ENCODE peak calls at places on chromosome 5, in nine cellular contexts. I is fibroblast of pulmonary artery, H is body of pancreas, K is GM13976, S is PC-3, U is sigmoid colon, N is mesothelial cell of epicardium, J is endothelial cell, T is mammary epithelial cell. E is an unnamed sample.

GRCh38 chr5:155085282-155085990 is 71.9 kb downstream of the KIF4B start:
- DNase-seq in I (no peak), H (no peak), K (no peak), S (peak), U (no peak), N (peak), J (no peak), T (peak), E (no peak)

GRCh38 chr5:113806823-113807222 is 293.3 kb downstream of the YTHDC2 start:
- DNase-seq in I (peak), H (no peak), K (no peak), S (no peak), U (no peak), N (no peak), J (no peak), T (peak), E (no peak)

GRCh38 chr5:67238191-67238590 is 41.6 kb upstream of the CD180 start:
- DNase-seq in I (no peak), H (no peak), K (no peak), S (peak), U (peak), N (no peak), J (no peak), T (no peak), E (no peak)

GRCh38 chr5:79728396-79728795 is 38.8 kb downstream of the CMYA5 start:
- DNase-seq in I (no peak), H (no peak), K (no peak), S (peak), U (no peak), N (no peak), J (no peak), T (peak), E (no peak)

GRCh38 chr5:90916947-90917800 is 358.6 kb downstream of the ADGRV1 start:
- DNase-seq in I (no peak), H (no peak), K (no peak), S (no peak), U (no peak), N (no peak), J (no peak), T (no peak), E (no peak)

GRCh38 chr5:135460246-135461033 is 8.3 kb upstream of the TIFAB start:
- DNase-seq in I (no peak), H (no peak), K (no peak), S (no peak), U (peak), N (no peak), J (no peak), T (no peak), E (no peak)

GRCh38 chr5:96175090-96175489 is 213.4 kb upstream of the ELL2 start:
- DNase-seq in I (peak), H (no peak), K (no peak), S (peak), U (no peak), N (no peak), J (no peak), T (peak), E (peak)

GRCh38 chr5:21209404-21209803 is 1221.4 kb upstream of the CDH18 start:
- DNase-seq in I (no peak), H (no peak), K (no peak), S (no peak), U (no peak), N (no peak), J (no peak), T (no peak), E (no peak)

GRCh38 chr5:10552183-10553143 is 11.4 kb upstream of the ANKRD33B start:
- DNase-seq in I (no peak), H (no peak), K (peak), S (peak), U (peak), N (no peak), J (no peak), T (no peak), E (peak)

GRCh38 chr5:140113180-140113698 is 670 bp upstream of the PURA start:
- DNase-seq in I (no peak), H (no peak), K (peak), S (no peak), U (peak), N (peak), J (peak), T (no peak), E (no peak)

GRCh38 chr5:140114341-140115185 is 654 bp downstream of the PURA start:
- DNase-seq in I (peak), H (peak), K (peak), S (peak), U (peak), N (peak), J (peak), T (peak), E (peak)

GRCh38 chr5:140115186-140115500 is 1.2 kb downstream of the PURA start:
- DNase-seq in I (no peak), H (no peak), K (no peak), S (no peak), U (no peak), N (no peak), J (no peak), T (no peak), E (no peak)

GRCh38 chr5:140112685-140113179 is 1.2 kb upstream of the PURA start:
- DNase-seq in I (peak), H (no peak), K (peak), S (no peak), U (no peak), N (no peak), J (peak), T (no peak), E (no peak)

GRCh38 chr5:140113699-140114263 is at the start of gene PURA:
- DNase-seq in I (peak), H (peak), K (peak), S (peak), U (peak), N (peak), J (peak), T (peak), E (peak)
- TF ChIP-seq CTCF in I (no peak), H (peak), K (peak), S (no peak), U (no peak), N (no peak), J (no peak), T (no peak), E (peak)

GRCh38 chr5:73727470-73727869 is 101.5 kb downstream of the ARHGEF28 start:
- DNase-seq in I (no peak), H (no peak), K (no peak), S (no peak), U (no peak), N (no peak), J (no peak), T (no peak), E (no peak)

GRCh38 chr5:73726071-73726470 is 100.1 kb downstream of the ARHGEF28 start:
- DNase-seq in I (no peak), H (no peak), K (no peak), S (no peak), U (no peak), N (no peak), J (no peak), T (no peak), E (no peak)

GRCh38 chr5:73726606-73727231 is 100.7 kb downstream of the ARHGEF28 start:
- DNase-seq in I (no peak), H (no peak), K (no peak), S (no peak), U (no peak), N (no peak), J (no peak), T (no peak), E (no peak)

GRCh38 chr5:73728493-73729273 is 102.7 kb downstream of the ARHGEF28 start:
- DNase-seq in I (no peak), H (peak), K (no peak), S (no peak), U (no peak), N (no peak), J (no peak), T (no peak), E (no peak)

GRCh38 chr5:73729329-73729728 is 103.3 kb downstream of the ARHGEF28 start:
- DNase-seq in I (no peak), H (peak), K (no peak), S (peak), U (no peak), N (no peak), J (no peak), T (no peak), E (no peak)
- TF ChIP-seq CTCF in I (no peak), H (peak), K (no peak), S (no peak), U (no peak), N (no peak), J (no peak), T (no peak), E (no peak)

GRCh38 chr5:136998864-136999263 is 500.3 kb downstream of the SPOCK1 start:
- DNase-seq in I (no peak), H (no peak), K (no peak), S (no peak), U (no peak), N (no peak), J (no peak), T (no peak), E (no peak)
- TF ChIP-seq CTCF in I (no peak), H (no peak), K (no peak), S (no peak), U (no peak), N (no peak), J (no peak), T (no peak), E (no peak)

GRCh38 chr5:110716247-110717245 is 9.9 kb downstream of the TMEM232 start:
- DNase-seq in I (no peak), H (no peak), K (no peak), S (no peak), U (no peak), N (no peak), J (no peak), T (no peak), E (no peak)
- TF ChIP-seq CTCF in I (no peak), H (no peak), K (no peak), S (peak), U (no peak), N (no peak), J (no peak), T (no peak), E (no peak)

GRCh38 chr5:16127865-16128544 is 51.6 kb downstream of the MARCHF11 start:
- DNase-seq in I (no peak), H (no peak), K (no peak), S (no peak), U (no peak), N (no peak), J (no peak), T (no peak), E (no peak)

GRCh38 chr5:16134204-16134603 is 45.4 kb downstream of the MARCHF11 start:
- DNase-seq in I (no peak), H (no peak), K (no peak), S (no peak), U (no peak), N (no peak), J (no peak), T (no peak), E (no peak)

GRCh38 chr5:16131878-16132277 is 47.7 kb downstream of the MARCHF11 start:
- DNase-seq in I (no peak), H (no peak), K (no peak), S (no peak), U (no peak), N (no peak), J (no peak), T (no peak), E (no peak)

DNA sequence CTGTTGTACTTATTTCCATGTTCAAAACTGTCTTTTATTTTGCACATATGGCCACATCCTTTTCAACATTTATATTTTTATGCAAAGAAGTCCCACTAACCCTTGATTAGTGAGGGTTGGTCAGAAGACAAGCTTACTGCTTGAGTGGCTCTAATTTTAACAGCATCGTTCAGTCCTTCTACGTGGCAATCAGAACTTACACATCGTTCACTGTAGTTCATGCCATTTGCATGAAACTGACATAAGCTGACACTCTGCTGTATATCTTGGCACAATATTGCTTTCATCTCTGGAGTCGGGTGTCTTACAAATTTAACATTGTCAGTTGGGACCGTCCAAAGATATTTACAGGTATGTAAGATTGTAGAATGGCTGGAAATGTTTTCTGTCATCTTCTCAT is 50.6 kb downstream of the MARCHF11 start:
- DNase-seq in I (no peak), H (no peak), K (no peak), S (no peak), U (no peak), N (no peak), J (no peak), T (no peak), E (no peak)
- TF ChIP-seq CTCF in I (no peak), H (no peak), K (no peak), S (no peak), U (no peak), N (no peak), J (no peak), T (no peak), E (no peak)

GRCh38 chr5:150778517-150779396 is at the start of gene SMIM3:
- DNase-seq in I (peak), H (peak), K (peak), S (peak), U (peak), N (peak), J (peak), T (peak), E (peak)
- TF ChIP-seq CTCF in I (peak), H (peak), K (peak), S (peak), U (no peak), N (no peak), J (no peak), T (no peak), E (peak)

E was measured in GM06990.